ENCODE peak calls at places on chromosomes 16 and 17, in five cellular contexts. Z is effector memory CD8-positive, alpha-beta T cell; O is posterior cingulate gyrus; L is H9; A is HCT116. W is an unnamed sample.

GRCh38 chr16:1080801-1081733 is 8.5 kb downstream of the SSTR5 start:
- DNase-seq in Z (no peak), O (no peak), L (no peak), A (no peak), W (no peak)

GRCh38 chr16:49462989-49463371 is 89.4 kb downstream of the C16orf78 start:
- DNase-seq in Z (no peak), O (no peak), L (peak), A (no peak), W (peak)

GRCh38 chr17:30964878-30965277 is 6.0 kb upstream of the RNF135 start:
- DNase-seq in Z (no peak), O (no peak), L (no peak), A (no peak), W (no peak)

GRCh38 chr17:27239584-27239983 is 54.3 kb upstream of the WSB1 start:
- DNase-seq in Z (no peak), O (no peak), L (no peak), A (no peak), W (no peak)

GRCh38 chr17:45235071-45236001 is 13.7 kb downstream of the FMNL1 start:
- DNase-seq in Z (peak), O (peak), L (peak), A (peak), W (peak)

GRCh38 chr16:11333696-11334095 is 11.6 kb upstream of the RMI2 start:
- DNase-seq in Z (no peak), O (no peak), L (no peak), A (no peak), W (no peak)

GRCh38 chr16:87145181-87146176 is 171.7 kb downstream of the C16orf95 start:
- DNase-seq in Z (no peak), O (peak), L (no peak), A (peak), W (no peak)

GRCh38 chr16:30805370-30806169 is 18.6 kb upstream of the ZNF629 start:
- DNase-seq in Z (peak), O (peak), L (peak), A (peak), W (peak)

GRCh38 chr16:25184771-25185170 is 32.0 kb upstream of the AQP8 start:
- DNase-seq in Z (no peak), O (no peak), L (no peak), A (no peak), W (no peak)

GRCh38 chr17:45814622-45815606 is 29.8 kb upstream of the SPPL2C start:
- DNase-seq in Z (no peak), O (no peak), L (no peak), A (no peak), W (no peak)

GRCh38 chr17:9676084-9676483 is 30.8 kb downstream of the USP43 start:
- DNase-seq in Z (no peak), O (no peak), L (no peak), A (no peak), W (no peak)

GRCh38 chr16:66266436-66267286 is 99.8 kb upstream of the CDH5 start:
- DNase-seq in Z (no peak), O (no peak), L (peak), A (no peak), W (no peak)

GRCh38 chr17:78725448-78726021 is 56.5 kb downstream of the CYTH1 start:
- DNase-seq in Z (no peak), O (no peak), L (no peak), A (no peak), W (no peak)

GRCh38 chr16:85565340-85565739 is 47.8 kb upstream of the GSE1 start:
- DNase-seq in Z (no peak), O (no peak), L (no peak), A (no peak), W (no peak)

GRCh38 chr17:75738218-75738802 is 17.1 kb downstream of the ITGB4 start:
- DNase-seq in Z (no peak), O (peak), L (no peak), A (no peak), W (no peak)

GRCh38 chr17:2282297-2282873 is 21.2 kb downstream of the SMG6 start:
- DNase-seq in Z (no peak), O (no peak), L (peak), A (peak), W (no peak)

GRCh38 chr17:44149750-44150329 is 8.1 kb downstream of the HROB start:
- DNase-seq in Z (no peak), O (no peak), L (no peak), A (no peak), W (no peak)

GRCh38 chr17:73431401-73432205 is 119.8 kb upstream of the CDC42EP4 start:
- DNase-seq in Z (no peak), O (peak), L (peak), A (no peak), W (no peak)

GRCh38 chr16:78993342-78993741 is 607.2 kb downstream of the MAF start:
- DNase-seq in Z (no peak), O (peak), L (no peak), A (no peak), W (no peak)

GRCh38 chr17:199195-199604 is 17.8 kb upstream of the DOC2B start:
- DNase-seq in Z (no peak), O (peak), L (no peak), A (no peak), W (no peak)

GRCh38 chr16:68592466-68593337 is 52.4 kb upstream of the CDH3 start:
- DNase-seq in Z (peak), O (no peak), L (no peak), A (no peak), W (no peak)

GRCh38 chr17:35129154-35129972 is 7.9 kb downstream of the FNDC8 start:
- DNase-seq in Z (no peak), O (no peak), L (no peak), A (no peak), W (no peak)

GRCh38 chr17:7932483-7932891 is 481 bp downstream of the CNTROB start:
- DNase-seq in Z (peak), O (peak), L (peak), A (no peak), W (no peak)

GRCh38 chr16:1045363-1046270 is 26.9 kb upstream of the SSTR5 start:
- DNase-seq in Z (no peak), O (no peak), L (no peak), A (no peak), W (no peak)

GRCh38 chr17:79023886-79024771 is at the start of gene C1QTNF1:
- DNase-seq in Z (peak), O (peak), L (peak), A (no peak), W (no peak)

GRCh38 chr16:77574867-77575619 is 140.2 kb upstream of the ADAMTS18 start:
- DNase-seq in Z (no peak), O (no peak), L (no peak), A (no peak), W (no peak)

GRCh38 chr16:51876934-51877333 is 670.0 kb downstream of the TOX3 start:
- DNase-seq in Z (no peak), O (no peak), L (no peak), A (no peak), W (no peak)

GRCh38 chr16:8070501-8070900 is 519.8 kb downstream of the TMEM114 start:
- DNase-seq in Z (no peak), O (no peak), L (no peak), A (no peak), W (no peak)

GRCh38 chr17:72952220-72952619 is 140.3 kb downstream of the SLC39A11 start:
- DNase-seq in Z (no peak), O (no peak), L (peak), A (no peak), W (no peak)

GRCh38 chr16:21523411-21524067 is 75.8 kb upstream of the METTL9 start:
- DNase-seq in Z (no peak), O (peak), L (no peak), A (no peak), W (no peak)

GRCh38 chr17:80866050-80866793 is 125.4 kb upstream of the CHMP6 start:
- DNase-seq in Z (peak), O (peak), L (peak), A (peak), W (peak)

GRCh38 chr17:56478836-56479447 is 114.6 kb upstream of the NOG start:
- DNase-seq in Z (no peak), O (no peak), L (peak), A (peak), W (no peak)

GRCh38 chr17:36592316-36592710 is 634 bp downstream of the DHRS11 start:
- DNase-seq in Z (no peak), O (peak), L (peak), A (no peak), W (no peak)

GRCh38 chr17:59353936-59354755 is 22.7 kb downstream of the YPEL2 start:
- DNase-seq in Z (no peak), O (no peak), L (no peak), A (no peak), W (no peak)

GRCh38 chr17:304461-304860 is 48.1 kb downstream of the RPH3AL start:
- DNase-seq in Z (no peak), O (peak), L (peak), A (no peak), W (no peak)

GRCh38 chr16:87621976-87622713 is 19.8 kb downstream of the JPH3 start:
- DNase-seq in Z (no peak), O (peak), L (no peak), A (no peak), W (no peak)

GRCh38 chr16:75559564-75560372 is 3.7 kb upstream of the TMEM231 start:
- DNase-seq in Z (no peak), O (no peak), L (peak), A (no peak), W (no peak)

GRCh38 chr17:60224064-60224463 is 74.3 kb downstream of the CA4 start:
- DNase-seq in Z (no peak), O (no peak), L (no peak), A (no peak), W (no peak)

GRCh38 chr16:9436175-9436574 is 344.7 kb downstream of the HAPSTR1 start:
- DNase-seq in Z (no peak), O (no peak), L (no peak), A (no peak), W (no peak)

W was measured in natural killer cell.